ENCODE peak calls at places on chromosomes 2 and 18, in four cellular contexts. One of them, this sample, is unnamed.

GRCh38 chr2:75241696-75242095 is 42.4 kb upstream of the TACR1 start:
- DNase-seq in HFFc6: peak; percentile 31
- DNase-seq in kidney: no peak
- DNase-seq in stimulated activated CD4-positive, alpha-beta T cell treated with anti-CD3 and anti-CD28 coated beads, Interleukin-2, amount 100 ng/mL, for 48 hours: no peak
- DNase-seq in this sample: no peak

GRCh38 chr2:62293490-62294212 is 97.7 kb downstream of the B3GNT2 start:
- DNase-seq in HFFc6: no peak
- DNase-seq in kidney: peak; percentile 96
- DNase-seq in stimulated activated CD4-positive, alpha-beta T cell treated with anti-CD3 and anti-CD28 coated beads, Interleukin-2, amount 100 ng/mL, for 48 hours: no peak
- DNase-seq in this sample: no peak

GRCh38 chr18:58044370-58045264 is 591 bp downstream of the NEDD4L start:
- DNase-seq in HFFc6: no peak
- DNase-seq in kidney: peak; percentile 86
- DNase-seq in stimulated activated CD4-positive, alpha-beta T cell treated with anti-CD3 and anti-CD28 coated beads, Interleukin-2, amount 100 ng/mL, for 48 hours: peak; percentile 11
- DNase-seq in this sample: no peak

GRCh38 chr2:53970095-53970897 is 497 bp downstream of the PSME4 start:
- DNase-seq in HFFc6: no peak
- DNase-seq in kidney: peak; percentile 87
- DNase-seq in stimulated activated CD4-positive, alpha-beta T cell treated with anti-CD3 and anti-CD28 coated beads, Interleukin-2, amount 100 ng/mL, for 48 hours: peak; percentile 12
- DNase-seq in this sample: no peak

GRCh38 chr2:165239230-165239629 is at the start of gene SCN2A:
- DNase-seq in HFFc6: peak; percentile 42
- DNase-seq in kidney: no peak
- DNase-seq in stimulated activated CD4-positive, alpha-beta T cell treated with anti-CD3 and anti-CD28 coated beads, Interleukin-2, amount 100 ng/mL, for 48 hours: no peak
- DNase-seq in this sample: no peak

GRCh38 chr2:224747765-224748164 is 31.6 kb upstream of the CCDC195 start:
- DNase-seq in HFFc6: no peak
- DNase-seq in kidney: no peak
- DNase-seq in stimulated activated CD4-positive, alpha-beta T cell treated with anti-CD3 and anti-CD28 coated beads, Interleukin-2, amount 100 ng/mL, for 48 hours: no peak
- DNase-seq in this sample: no peak

GRCh38 chr18:26708814-26709717 is 156.4 kb downstream of the AQP4 start:
- DNase-seq in HFFc6: no peak
- DNase-seq in kidney: no peak
- DNase-seq in stimulated activated CD4-positive, alpha-beta T cell treated with anti-CD3 and anti-CD28 coated beads, Interleukin-2, amount 100 ng/mL, for 48 hours: no peak
- DNase-seq in this sample: no peak

GRCh38 chr18:43662657-43663056 is 385.4 kb upstream of the SYT4 start:
- DNase-seq in HFFc6: peak; percentile 86
- DNase-seq in kidney: no peak
- DNase-seq in stimulated activated CD4-positive, alpha-beta T cell treated with anti-CD3 and anti-CD28 coated beads, Interleukin-2, amount 100 ng/mL, for 48 hours: no peak
- DNase-seq in this sample: no peak

GRCh38 chr2:100893753-100894530 is 74.0 kb downstream of the NPAS2 start:
- DNase-seq in HFFc6: no peak
- DNase-seq in kidney: no peak
- DNase-seq in stimulated activated CD4-positive, alpha-beta T cell treated with anti-CD3 and anti-CD28 coated beads, Interleukin-2, amount 100 ng/mL, for 48 hours: no peak
- DNase-seq in this sample: no peak

GRCh38 chr2:201966691-201967388 is 66.8 kb upstream of the FZD7 start:
- DNase-seq in HFFc6: no peak
- DNase-seq in kidney: peak; percentile 46
- DNase-seq in stimulated activated CD4-positive, alpha-beta T cell treated with anti-CD3 and anti-CD28 coated beads, Interleukin-2, amount 100 ng/mL, for 48 hours: no peak
- DNase-seq in this sample: no peak